ENCODE peak calls at places on chromosomes 5 and 9, in ten cellular contexts. One of them, this sample, is unnamed.

GRCh38 chr9:106878943-106879916 is 16.3 kb downstream of the ZNF462 start:
- DNase-seq in body of pancreas: peak
- DNase-seq in activated CD4-positive, CD25-positive, alpha-beta regulatory T cell: no peak
- DNase-seq in RWPE1: peak
- DNase-seq in occipital lobe: peak
- DNase-seq in effector memory CD4-positive, alpha-beta T cell: no peak
- DNase-seq in lower leg skin: peak
- DNase-seq in stimulated activated naive CD4-positive, alpha-beta T cell: no peak
- DNase-seq in RPMI7951: peak
- DNase-seq in glomerular endothelial cell: no peak
- DNase-seq in this sample: no peak

GRCh38 chr5:41808294-41808693 is 61.9 kb downstream of the OXCT1 start:
- DNase-seq in body of pancreas: no peak
- DNase-seq in activated CD4-positive, CD25-positive, alpha-beta regulatory T cell: no peak
- DNase-seq in RWPE1: no peak
- DNase-seq in occipital lobe: no peak
- DNase-seq in effector memory CD4-positive, alpha-beta T cell: no peak
- DNase-seq in lower leg skin: no peak
- DNase-seq in stimulated activated naive CD4-positive, alpha-beta T cell: no peak
- DNase-seq in RPMI7951: no peak
- DNase-seq in glomerular endothelial cell: no peak
- DNase-seq in this sample: no peak

GRCh38 chr5:64979518-64979917 is 210.8 kb downstream of the CWC27 start:
- DNase-seq in body of pancreas: no peak
- DNase-seq in activated CD4-positive, CD25-positive, alpha-beta regulatory T cell: no peak
- DNase-seq in RWPE1: no peak
- DNase-seq in occipital lobe: no peak
- DNase-seq in effector memory CD4-positive, alpha-beta T cell: no peak
- DNase-seq in lower leg skin: no peak
- DNase-seq in stimulated activated naive CD4-positive, alpha-beta T cell: no peak
- DNase-seq in RPMI7951: no peak
- DNase-seq in glomerular endothelial cell: no peak
- DNase-seq in this sample: no peak

GRCh38 chr9:127305450-127306226 is 41.1 kb downstream of the GARNL3 start:
- DNase-seq in body of pancreas: no peak
- DNase-seq in activated CD4-positive, CD25-positive, alpha-beta regulatory T cell: no peak
- DNase-seq in RWPE1: no peak
- DNase-seq in occipital lobe: no peak
- DNase-seq in effector memory CD4-positive, alpha-beta T cell: no peak
- DNase-seq in lower leg skin: no peak
- DNase-seq in stimulated activated naive CD4-positive, alpha-beta T cell: no peak
- DNase-seq in RPMI7951: no peak
- DNase-seq in glomerular endothelial cell: no peak
- DNase-seq in this sample: no peak

GRCh38 chr9:98172604-98173003 is 19.8 kb downstream of the CORO2A start:
- DNase-seq in body of pancreas: no peak
- DNase-seq in activated CD4-positive, CD25-positive, alpha-beta regulatory T cell: no peak
- DNase-seq in RWPE1: peak
- DNase-seq in occipital lobe: no peak
- DNase-seq in effector memory CD4-positive, alpha-beta T cell: no peak
- DNase-seq in lower leg skin: no peak
- DNase-seq in stimulated activated naive CD4-positive, alpha-beta T cell: no peak
- DNase-seq in RPMI7951: peak
- DNase-seq in glomerular endothelial cell: no peak
- DNase-seq in this sample: no peak

GRCh38 chr9:70049672-70050271 is 6.1 kb downstream of the MAMDC2 start:
- DNase-seq in body of pancreas: peak
- DNase-seq in activated CD4-positive, CD25-positive, alpha-beta regulatory T cell: no peak
- DNase-seq in RWPE1: no peak
- DNase-seq in occipital lobe: no peak
- DNase-seq in effector memory CD4-positive, alpha-beta T cell: no peak
- DNase-seq in lower leg skin: peak
- DNase-seq in stimulated activated naive CD4-positive, alpha-beta T cell: no peak
- DNase-seq in RPMI7951: peak
- DNase-seq in glomerular endothelial cell: no peak
- DNase-seq in this sample: no peak

GRCh38 chr9:133883356-133883755 is 108.8 kb downstream of the VAV2 start:
- DNase-seq in body of pancreas: no peak
- DNase-seq in activated CD4-positive, CD25-positive, alpha-beta regulatory T cell: no peak
- DNase-seq in RWPE1: peak
- DNase-seq in occipital lobe: no peak
- DNase-seq in effector memory CD4-positive, alpha-beta T cell: no peak
- DNase-seq in lower leg skin: no peak
- DNase-seq in stimulated activated naive CD4-positive, alpha-beta T cell: no peak
- DNase-seq in RPMI7951: no peak
- DNase-seq in glomerular endothelial cell: no peak
- DNase-seq in this sample: no peak

GRCh38 chr5:132074091-132074771 is 642 bp downstream of the CSF2 start:
- DNase-seq in body of pancreas: no peak
- DNase-seq in activated CD4-positive, CD25-positive, alpha-beta regulatory T cell: no peak
- DNase-seq in RWPE1: peak
- DNase-seq in occipital lobe: no peak
- DNase-seq in effector memory CD4-positive, alpha-beta T cell: no peak
- DNase-seq in lower leg skin: no peak
- DNase-seq in stimulated activated naive CD4-positive, alpha-beta T cell: no peak
- DNase-seq in RPMI7951: no peak
- DNase-seq in glomerular endothelial cell: no peak
- DNase-seq in this sample: no peak

GRCh38 chr9:99011161-99011709 is 67.5 kb downstream of the COL15A1 start:
- DNase-seq in body of pancreas: no peak
- DNase-seq in activated CD4-positive, CD25-positive, alpha-beta regulatory T cell: no peak
- DNase-seq in RWPE1: no peak
- DNase-seq in occipital lobe: no peak
- DNase-seq in effector memory CD4-positive, alpha-beta T cell: no peak
- DNase-seq in lower leg skin: no peak
- DNase-seq in stimulated activated naive CD4-positive, alpha-beta T cell: no peak
- DNase-seq in RPMI7951: peak
- DNase-seq in glomerular endothelial cell: no peak
- DNase-seq in this sample: no peak

GRCh38 chr9:82475584-82476328 is 487.2 kb downstream of the SPATA31D1 start:
- DNase-seq in body of pancreas: no peak
- DNase-seq in activated CD4-positive, CD25-positive, alpha-beta regulatory T cell: no peak
- DNase-seq in RWPE1: no peak
- DNase-seq in occipital lobe: no peak
- DNase-seq in effector memory CD4-positive, alpha-beta T cell: no peak
- DNase-seq in lower leg skin: no peak
- DNase-seq in stimulated activated naive CD4-positive, alpha-beta T cell: no peak
- DNase-seq in RPMI7951: no peak
- DNase-seq in glomerular endothelial cell: no peak
- DNase-seq in this sample: no peak

GRCh38 chr9:8858250-8859161 is 1058.9 kb upstream of the DMAC1 start:
- DNase-seq in body of pancreas: no peak
- DNase-seq in activated CD4-positive, CD25-positive, alpha-beta regulatory T cell: no peak
- DNase-seq in RWPE1: no peak
- DNase-seq in occipital lobe: peak
- DNase-seq in effector memory CD4-positive, alpha-beta T cell: no peak
- DNase-seq in lower leg skin: no peak
- DNase-seq in stimulated activated naive CD4-positive, alpha-beta T cell: no peak
- DNase-seq in RPMI7951: no peak
- DNase-seq in glomerular endothelial cell: no peak
- DNase-seq in this sample: no peak

GRCh38 chr5:176542135-176542595 is 5.0 kb upstream of the RNF44 start:
- DNase-seq in body of pancreas: no peak
- DNase-seq in activated CD4-positive, CD25-positive, alpha-beta regulatory T cell: peak
- DNase-seq in RWPE1: no peak
- DNase-seq in occipital lobe: no peak
- DNase-seq in effector memory CD4-positive, alpha-beta T cell: peak
- DNase-seq in lower leg skin: no peak
- DNase-seq in stimulated activated naive CD4-positive, alpha-beta T cell: peak
- DNase-seq in RPMI7951: no peak
- DNase-seq in glomerular endothelial cell: no peak
- DNase-seq in this sample: no peak

GRCh38 chr5:59569608-59570334 is 323.8 kb downstream of the PDE4D start:
- DNase-seq in body of pancreas: no peak
- DNase-seq in activated CD4-positive, CD25-positive, alpha-beta regulatory T cell: no peak
- DNase-seq in RWPE1: no peak
- DNase-seq in occipital lobe: no peak
- DNase-seq in effector memory CD4-positive, alpha-beta T cell: no peak
- DNase-seq in lower leg skin: no peak
- DNase-seq in stimulated activated naive CD4-positive, alpha-beta T cell: no peak
- DNase-seq in RPMI7951: peak
- DNase-seq in glomerular endothelial cell: no peak
- DNase-seq in this sample: no peak

GRCh38 chr9:78601957-78602565 is 305.1 kb downstream of the PSAT1 start:
- DNase-seq in body of pancreas: peak
- DNase-seq in activated CD4-positive, CD25-positive, alpha-beta regulatory T cell: no peak
- DNase-seq in RWPE1: peak
- DNase-seq in occipital lobe: no peak
- DNase-seq in effector memory CD4-positive, alpha-beta T cell: no peak
- DNase-seq in lower leg skin: no peak
- DNase-seq in stimulated activated naive CD4-positive, alpha-beta T cell: no peak
- DNase-seq in RPMI7951: peak
- DNase-seq in glomerular endothelial cell: peak
- DNase-seq in this sample: peak